ENCODE peak calls at places on chromosome 13, in nine cellular contexts. T is colonic mucosa, N is AG10803, W is heart left ventricle, L is endodermal cell, G is endothelial cell, O is IMR-90, U is glutamatergic neuron, A is nephron progenitor cell. E is an unnamed sample.

GRCh38 chr13:91270031-91270430 is 77.5 kb upstream of the MIR17HG start:
- DNase-seq in A (no peak), T (no peak), O (no peak), U (no peak), G (no peak), N (no peak), W (no peak), L (no peak), E (no peak)

GRCh38 chr13:104594801-104595200 is 1528.6 kb upstream of the SLC10A2 start:
- DNase-seq in L (no peak), A (no peak), W (no peak), T (no peak), O (no peak), N (no peak), G (no peak), U (no peak), E (no peak)

GRCh38 chr13:67123165-67123564 is 107.0 kb downstream of the PCDH9 start:
- DNase-seq in W (no peak), G (no peak), T (no peak), U (no peak), O (no peak), N (no peak), L (no peak), A (no peak), E (no peak)

GRCh38 chr13:28492527-28493367 is 2.2 kb downstream of the FLT1 start:
- DNase-seq in W (no peak), U (no peak), L (no peak), G (no peak), A (no peak), N (no peak), O (no peak), T (no peak), E (no peak)

GRCh38 chr13:67620665-67621064 is 390.5 kb upstream of the PCDH9 start:
- DNase-seq in G (no peak), U (no peak), A (no peak), N (peak), T (no peak), W (no peak), L (no peak), O (peak), E (no peak)

GRCh38 chr13:34587586-34587985 is 354.5 kb upstream of the NBEA start:
- DNase-seq in L (no peak), T (no peak), A (no peak), N (peak), G (no peak), U (no peak), O (no peak), W (no peak), E (no peak)

GRCh38 chr13:85666356-85666755 is 132.9 kb downstream of the SLITRK6 start:
- DNase-seq in L (peak), U (no peak), O (no peak), A (no peak), T (no peak), W (no peak), N (no peak), G (no peak), E (no peak)

GRCh38 chr13:23828866-23829265 is 60.3 kb downstream of the MIPEP start:
- DNase-seq in O (peak), N (peak), W (no peak), T (no peak), A (no peak), U (no peak), G (no peak), L (no peak), E (no peak)

GRCh38 chr13:26220575-26220974 is 1.5 kb downstream of the RNF6 start:
- DNase-seq in O (peak), L (no peak), U (no peak), T (no peak), A (no peak), N (peak), W (no peak), G (no peak), E (no peak)

GRCh38 chr13:75771818-75772217 is 135.7 kb downstream of the LMO7 start:
- DNase-seq in T (no peak), O (peak), N (peak), G (no peak), L (no peak), W (no peak), A (no peak), U (no peak), E (no peak)

GRCh38 chr13:51342706-51343105 is 3.2 kb downstream of the SERPINE3 start:
- DNase-seq in L (no peak), G (no peak), A (no peak), U (no peak), O (peak), W (no peak), N (peak), T (no peak), E (no peak)

GRCh38 chr13:84400711-84401110 is 518.4 kb upstream of the SLITRK1 start:
- DNase-seq in L (no peak), W (no peak), T (no peak), U (no peak), G (no peak), A (no peak), O (peak), N (peak), E (no peak)

GRCh38 chr13:111336666-111337065 is 16.2 kb downstream of the TEX29 start:
- DNase-seq in W (no peak), N (peak), A (no peak), T (no peak), G (no peak), U (no peak), L (no peak), O (peak), E (no peak)

GRCh38 chr13:94641432-94641941 is 39.8 kb downstream of the GPR180 start:
- DNase-seq in U (no peak), L (no peak), A (no peak), W (no peak), N (peak), G (no peak), O (peak), T (no peak), E (no peak)

GRCh38 chr13:31014461-31014860 is 82.0 kb downstream of the TEX26 start:
- DNase-seq in L (no peak), A (no peak), T (no peak), O (no peak), N (no peak), G (no peak), U (no peak), W (no peak), E (no peak)

GRCh38 chr13:31011193-31011860 is 78.9 kb downstream of the TEX26 start:
- DNase-seq in O (no peak), T (no peak), N (no peak), G (no peak), L (peak), A (no peak), W (no peak), U (no peak), E (no peak)

GRCh38 chr13:31015207-31015606 is 82.8 kb downstream of the TEX26 start:
- DNase-seq in U (no peak), G (no peak), L (no peak), T (no peak), O (peak), A (no peak), W (no peak), N (no peak), E (no peak)

GRCh38 chr13:31009166-31009565 is 76.7 kb downstream of the TEX26 start:
- DNase-seq in T (no peak), L (peak), O (no peak), A (no peak), G (no peak), U (no peak), W (no peak), N (no peak), E (no peak)

GRCh38 chr13:31012285-31013024 is 80.0 kb downstream of the TEX26 start:
- DNase-seq in O (peak), N (peak), L (peak), W (no peak), A (no peak), G (no peak), T (no peak), U (no peak), E (peak)
- TF ChIP-seq CTCF in O (peak), N (peak), L (peak), W (no peak), A (peak), G (no peak), T (no peak), U (peak), E (no peak)

GRCh38 chr13:54536112-54536511 is 1507.5 kb downstream of the OLFM4 start:
- DNase-seq in G (no peak), N (no peak), T (no peak), A (no peak), O (no peak), W (no peak), L (no peak), U (no peak), E (no peak)
- TF ChIP-seq CTCF in G (no peak), N (no peak), T (no peak), A (peak), O (no peak), W (no peak), L (peak), U (peak), E (no peak)

DNA sequence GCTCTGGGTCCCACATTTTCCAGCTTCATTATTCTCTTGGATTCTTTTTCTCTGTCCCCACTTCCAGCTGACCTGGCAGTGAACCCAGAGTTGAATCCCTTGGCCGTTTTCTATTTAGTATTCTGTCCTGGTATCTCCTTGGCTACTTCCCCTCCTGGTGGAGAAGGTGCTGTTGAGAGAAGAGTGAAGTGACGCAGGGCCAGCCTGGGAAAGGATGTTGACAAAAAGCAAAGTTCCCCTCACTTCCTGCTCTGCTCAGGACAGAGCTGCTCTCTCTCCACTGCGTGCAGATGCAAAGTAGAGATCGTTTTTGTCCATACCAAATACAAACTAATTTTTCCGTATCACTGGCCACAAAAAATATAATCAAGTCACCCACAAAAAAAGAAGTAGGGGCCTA is 303.0 kb downstream of the IRS2 start:
- DNase-seq in O (no peak), G (peak), N (no peak), W (no peak), T (no peak), A (no peak), U (no peak), L (no peak), E (no peak)
- TF ChIP-seq CTCF in O (no peak), G (no peak), N (no peak), W (no peak), T (no peak), A (no peak), U (no peak), L (no peak), E (no peak)

DNA sequence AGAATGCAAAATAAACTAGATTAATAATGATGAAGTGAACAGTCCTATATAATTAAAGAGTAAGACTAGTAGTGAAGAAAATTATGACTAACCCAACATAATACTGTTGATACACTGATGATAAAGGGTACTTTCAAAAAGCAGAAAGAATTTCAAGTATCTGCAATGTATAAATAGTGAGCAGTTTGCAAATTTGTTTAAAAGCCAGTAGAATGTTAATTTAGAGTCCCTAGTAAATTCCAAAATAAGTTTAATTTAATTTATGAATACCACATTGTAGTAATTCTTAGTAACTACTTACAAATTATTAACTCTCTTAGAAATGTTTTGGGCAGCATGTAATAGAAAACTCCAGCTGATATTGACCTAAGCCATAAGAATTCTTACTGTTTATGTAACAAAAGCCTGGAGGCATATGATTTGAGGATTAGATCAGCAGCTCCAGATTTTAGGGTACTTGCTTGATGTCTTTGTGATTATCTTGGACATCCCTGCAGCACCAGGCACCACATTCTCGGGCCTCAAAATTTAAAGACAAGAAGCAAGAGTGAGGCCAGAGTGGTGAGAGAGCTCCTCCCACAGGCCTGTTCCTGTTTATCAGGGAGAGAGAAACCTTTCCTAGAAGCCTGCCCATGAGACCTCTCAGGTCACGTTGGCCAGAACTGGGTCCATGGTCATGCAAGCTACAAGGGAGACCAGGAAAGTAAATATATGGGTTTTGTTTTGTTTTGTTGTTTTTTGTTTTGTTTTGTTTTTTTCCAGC is 67.6 kb upstream of the TDRD3 start:
- DNase-seq in L (peak), O (peak), A (peak), G (peak), W (no peak), N (peak), T (peak), U (peak), E (peak)
- TF ChIP-seq CTCF in L (peak), O (peak), A (peak), G (peak), W (no peak), N (peak), T (no peak), U (no peak), E (no peak)

DNA sequence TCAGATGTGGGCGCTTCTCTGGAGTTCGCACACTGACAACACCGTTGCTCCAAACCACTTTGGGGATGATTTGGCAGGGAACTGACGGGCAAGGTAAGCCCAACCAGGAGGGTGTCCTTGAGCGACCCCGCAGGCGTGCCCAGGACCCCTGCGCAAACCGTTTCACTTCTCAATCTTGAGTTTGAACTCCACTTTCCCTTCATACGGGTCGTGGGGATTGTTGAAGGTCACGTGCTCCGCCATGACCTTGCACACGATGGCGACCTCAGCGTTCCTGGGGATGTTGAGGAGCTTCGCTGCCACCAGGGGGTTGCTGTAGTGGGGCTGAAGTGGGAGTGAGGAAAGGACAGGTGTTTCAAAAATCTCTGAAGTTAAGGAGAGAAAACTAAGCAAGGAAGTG is 8.8 kb downstream of the ATP4B start:
- DNase-seq in N (no peak), O (no peak), T (no peak), U (peak), L (peak), G (no peak), A (no peak), W (no peak), E (no peak)
- TF ChIP-seq CTCF in N (no peak), O (no peak), T (no peak), U (no peak), L (peak), G (no peak), A (no peak), W (no peak), E (no peak)

GRCh38 chr13:109904218-109904617 is 117.8 kb upstream of the IRS2 start:
- DNase-seq in G (no peak), U (no peak), T (no peak), O (no peak), N (no peak), W (no peak), L (peak), A (no peak), E (no peak)
- TF ChIP-seq CTCF in G (no peak), U (no peak), T (no peak), O (no peak), N (no peak), W (no peak), L (peak), A (no peak), E (no peak)

GRCh38 chr13:48682452-48682851 is 28.7 kb downstream of the CYSLTR2 start:
- DNase-seq in L (no peak), N (no peak), W (no peak), T (no peak), O (no peak), U (no peak), A (no peak), G (no peak), E (no peak)
- TF ChIP-seq CTCF in L (no peak), N (no peak), W (no peak), T (no peak), O (no peak), U (no peak), A (no peak), G (no peak), E (no peak)

DNA sequence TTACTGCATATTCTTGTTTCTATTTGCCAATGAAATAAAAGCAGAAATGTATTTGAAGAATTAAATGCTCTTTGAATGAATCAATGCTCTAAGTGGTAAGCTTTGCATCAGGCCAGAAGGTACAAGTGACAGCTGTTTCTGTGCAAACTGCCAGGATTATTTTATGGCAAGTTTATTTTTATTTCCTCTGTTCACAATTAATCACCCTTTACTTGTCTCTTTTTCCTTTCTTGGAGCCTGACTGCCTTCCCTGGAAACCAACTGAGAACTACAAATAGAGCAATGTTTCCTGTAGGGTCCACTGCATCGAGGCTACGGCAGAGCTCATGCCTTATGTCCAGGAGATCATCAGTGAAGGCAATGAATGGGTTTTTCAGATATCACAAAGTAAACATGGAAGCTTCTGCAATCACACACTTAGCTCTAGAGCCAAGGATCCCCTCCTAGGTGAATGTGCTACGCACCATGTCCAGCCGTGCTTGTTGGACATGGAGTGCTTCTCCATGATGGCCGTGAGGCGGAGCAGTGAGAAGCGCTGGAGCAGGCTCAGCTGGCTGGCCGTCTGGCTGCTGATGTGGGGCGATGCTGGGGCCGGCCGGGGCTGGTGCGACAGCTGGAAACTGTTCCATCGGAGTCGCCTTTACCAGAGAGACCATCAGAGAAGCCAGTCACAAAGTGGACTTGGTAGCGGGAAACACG is 110.8 kb downstream of the KL start:
- DNase-seq in G (no peak), A (no peak), L (no peak), U (peak), T (no peak), W (peak), N (peak), O (peak), E (no peak)
- TF ChIP-seq CTCF in G (no peak), A (no peak), L (no peak), U (no peak), T (no peak), W (no peak), N (peak), O (no peak), E (no peak)

GRCh38 chr13:20609145-20609544 is 42.2 kb downstream of the IFT88 start:
- DNase-seq in A (no peak), G (no peak), U (no peak), W (no peak), L (no peak), T (no peak), N (peak), O (peak), E (no peak)
- TF ChIP-seq CTCF in A (no peak), G (no peak), U (no peak), W (no peak), L (no peak), T (no peak), N (no peak), O (no peak), E (no peak)

E was measured in Calu3.